ENCODE peak calls at places on chromosome 5, in ten cellular contexts. J, M, O, A, F, X, Z, Y, B and V are unnamed samples. For H3K36me3, the result is how much of the 10 kb centered on the place peaks cover.

GRCh38 chr5:178651046-178651810 is 24.4 kb upstream of the CLK4 start:
- DNase-seq in X (no peak), Z (no peak), M (no peak), O (no peak), B (no peak), F (no peak), J (peak), A (peak), Y (no peak), V (peak)

GRCh38 chr5:180313677-180314076 is 21.8 kb upstream of the MAPK9 start:
- DNase-seq in J (no peak), X (no peak), Z (no peak), O (no peak), Y (peak), F (peak), A (no peak), M (no peak), B (peak), V (peak)

GRCh38 chr5:108727154-108727638 is 20.5 kb upstream of the FER start:
- DNase-seq in Z (no peak), O (peak), J (peak), A (no peak), X (peak), Y (no peak), F (peak), B (no peak), M (no peak), V (peak)

GRCh38 chr5:169706070-169706469 is 69.0 kb downstream of the DOCK2 start:
- DNase-seq in B (no peak), M (no peak), Z (no peak), J (no peak), A (no peak), O (no peak), Y (no peak), X (no peak), F (no peak), V (no peak)

GRCh38 chr5:353599-354580 is 32.4 kb downstream of the AHRR start:
- DNase-seq in F (no peak), J (no peak), X (no peak), A (no peak), M (no peak), B (no peak), O (no peak), Y (no peak), Z (no peak), V (no peak)

GRCh38 chr5:17157916-17158529 is 59.4 kb upstream of the BASP1 start:
- DNase-seq in J (peak), F (no peak), Z (peak), B (no peak), Y (no peak), X (no peak), A (peak), O (no peak), M (no peak), V (peak)

GRCh38 chr5:25028994-25029393 is 384.2 kb upstream of the CDH10 start:
- DNase-seq in J (no peak), F (no peak), Z (no peak), O (peak), X (peak), B (no peak), A (peak), M (no peak), Y (peak), V (no peak)

GRCh38 chr5:6261668-6262067 is 116.7 kb downstream of the MED10 start:
- DNase-seq in J (no peak), M (no peak), Y (no peak), A (no peak), Z (no peak), F (no peak), B (no peak), X (no peak), O (no peak), V (peak)

GRCh38 chr5:54753034-54753433 is 232.4 kb downstream of the ESM1 start:
- DNase-seq in X (no peak), B (peak), J (peak), Z (peak), M (no peak), O (peak), A (peak), Y (no peak), F (no peak), V (peak)

GRCh38 chr5:143721960-143722359 is 90.0 kb upstream of the HMHB1 start:
- DNase-seq in B (no peak), M (no peak), O (no peak), Y (no peak), X (no peak), F (no peak), A (no peak), Z (no peak), J (no peak), V (no peak)

GRCh38 chr5:28430565-28431178 is 1392.3 kb upstream of the CDH9 start:
- DNase-seq in X (no peak), A (peak), B (no peak), Z (peak), Y (no peak), O (no peak), M (no peak), J (no peak), F (no peak), V (no peak)

GRCh38 chr5:159866093-159866492 is 50.2 kb upstream of the ADRA1B start:
- DNase-seq in X (no peak), B (no peak), A (no peak), F (no peak), Z (no peak), M (no peak), J (no peak), O (no peak), Y (no peak), V (no peak)

GRCh38 chr5:172911628-172911880 is 47.7 kb upstream of the RPL26L1 start:
- DNase-seq in Y (no peak), B (no peak), Z (no peak), J (no peak), A (no peak), F (no peak), X (no peak), M (no peak), O (no peak), V (no peak)

GRCh38 chr5:56958595-56958994 is 6.7 kb upstream of the MIER3 start:
- DNase-seq in J (no peak), M (no peak), B (no peak), F (no peak), Y (no peak), A (no peak), O (no peak), Z (no peak), X (no peak), V (no peak)

GRCh38 chr5:90305022-90305720 is 104.4 kb downstream of the CETN3 start:
- DNase-seq in X (no peak), B (no peak), Z (no peak), J (no peak), F (peak), O (no peak), Y (no peak), M (no peak), A (no peak), V (no peak)

GRCh38 chr5:115774684-115775083 is 41.8 kb downstream of the CDO1 start:
- DNase-seq in X (no peak), Y (peak), A (no peak), Z (no peak), J (no peak), M (no peak), O (peak), B (no peak), F (no peak), V (no peak)

GRCh38 chr5:148072207-148072606 is 8.4 kb downstream of the SPINK5 start:
- DNase-seq in J (no peak), X (no peak), B (no peak), M (no peak), Z (no peak), A (no peak), F (no peak), Y (no peak), O (no peak), V (peak)

GRCh38 chr5:83848928-83849327 is 128.3 kb upstream of the HAPLN1 start:
- DNase-seq in J (no peak), M (no peak), B (no peak), F (no peak), X (no peak), Y (no peak), O (no peak), A (no peak), Z (no peak), V (no peak)

GRCh38 chr5:124410539-124410938 is 335.9 kb downstream of the ZNF608 start:
- DNase-seq in M (no peak), X (no peak), Y (no peak), A (no peak), F (no peak), O (no peak), Z (no peak), J (no peak), B (peak), V (no peak)

GRCh38 chr5:130017173-130017572 is 112.9 kb downstream of the CHSY3 start:
- DNase-seq in B (no peak), A (no peak), Y (no peak), Z (no peak), O (no peak), J (no peak), X (no peak), M (no peak), F (no peak), V (no peak)

GRCh38 chr5:55387865-55388264 is 80.1 kb downstream of the MTREX start:
- DNase-seq in F (no peak), Z (no peak), M (no peak), B (no peak), X (no peak), A (no peak), J (no peak), Y (no peak), O (no peak), V (peak)

GRCh38 chr5:138903113-138903789 is 28.1 kb upstream of the LRRTM2 start:
- DNase-seq in A (peak), F (no peak), M (no peak), Z (no peak), O (no peak), X (no peak), B (no peak), J (peak), Y (no peak), V (peak)

GRCh38 chr5:180599981-180600553 is 8.8 kb upstream of the SCGB3A1 start:
- DNase-seq in B (no peak), Y (no peak), F (no peak), M (peak), A (no peak), Z (no peak), J (no peak), X (no peak), O (no peak), V (no peak)

GRCh38 chr5:50751064-50751657 is 84.7 kb downstream of the PARP8 start:
- DNase-seq in B (no peak), Y (no peak), J (peak), A (peak), M (no peak), X (peak), Z (peak), O (peak), F (peak), V (peak)

GRCh38 chr5:68260455-68260854 is 44.9 kb downstream of the PIK3R1 start:
- DNase-seq in M (no peak), F (no peak), J (no peak), Y (no peak), B (no peak), A (no peak), X (no peak), O (no peak), Z (no peak), V (no peak)

GRCh38 chr5:143129910-143130703 is 273.4 kb downstream of the NR3C1 start:
- DNase-seq in O (no peak), F (no peak), X (no peak), B (no peak), J (no peak), Z (no peak), Y (no peak), A (no peak), M (no peak), V (no peak)

GRCh38 chr5:151819830-151820229 is 48.1 kb downstream of the G3BP1 start:
- DNase-seq in M (no peak), Y (no peak), A (no peak), Z (no peak), O (no peak), J (no peak), F (no peak), X (peak), B (no peak), V (no peak)

GRCh38 chr5:176748073-176748966 is 62.0 kb upstream of the UNC5A start:
- DNase-seq in F (no peak), Z (no peak), O (no peak), J (no peak), X (no peak), M (no peak), Y (no peak), B (no peak), A (no peak), V (no peak)

GRCh38 chr5:53067641-53068040 is 41.9 kb downstream of the MOCS2 start:
- DNase-seq in J (peak), F (no peak), X (no peak), O (no peak), M (no peak), B (no peak), Y (no peak), Z (no peak), A (peak), V (peak)

GRCh38 chr5:135376961-135377621 is 21.9 kb downstream of the MACROH2A1 start:
- DNase-seq in O (no peak), Z (no peak), M (peak), A (no peak), F (no peak), X (no peak), J (no peak), Y (no peak), B (no peak), V (no peak)

DNA sequence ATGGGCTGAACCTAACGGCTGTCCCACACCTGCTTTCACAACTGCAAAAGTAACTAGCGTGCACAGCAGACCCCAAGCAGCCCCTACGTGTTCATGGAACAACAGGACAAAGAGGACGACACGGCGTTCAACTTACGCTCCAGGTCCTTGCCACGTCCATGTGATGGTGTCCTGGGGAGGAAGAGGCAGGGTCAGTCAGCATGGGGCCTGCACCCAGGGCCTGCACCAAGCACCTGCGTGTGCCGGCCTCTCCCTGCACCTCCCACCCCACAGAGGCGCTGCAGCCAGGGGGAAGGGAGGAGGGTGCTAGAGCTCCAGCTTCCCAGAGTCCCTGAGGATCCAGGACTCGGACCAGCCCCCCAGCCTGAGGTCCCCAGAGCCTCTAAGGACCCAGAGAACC is 35.6 kb upstream of the SLC6A3 start:
- DNase-seq in Y (no peak), B (no peak), Z (no peak), J (no peak), M (no peak), O (no peak), A (no peak), F (no peak), X (no peak), V (no peak)
- H3K36me3 ChIP-seq in Y (under half), B (under half), Z (under half), J (half or more), M (half or more), O (under half), A (under half), F (under half), X (under half), V (under half)

DNA sequence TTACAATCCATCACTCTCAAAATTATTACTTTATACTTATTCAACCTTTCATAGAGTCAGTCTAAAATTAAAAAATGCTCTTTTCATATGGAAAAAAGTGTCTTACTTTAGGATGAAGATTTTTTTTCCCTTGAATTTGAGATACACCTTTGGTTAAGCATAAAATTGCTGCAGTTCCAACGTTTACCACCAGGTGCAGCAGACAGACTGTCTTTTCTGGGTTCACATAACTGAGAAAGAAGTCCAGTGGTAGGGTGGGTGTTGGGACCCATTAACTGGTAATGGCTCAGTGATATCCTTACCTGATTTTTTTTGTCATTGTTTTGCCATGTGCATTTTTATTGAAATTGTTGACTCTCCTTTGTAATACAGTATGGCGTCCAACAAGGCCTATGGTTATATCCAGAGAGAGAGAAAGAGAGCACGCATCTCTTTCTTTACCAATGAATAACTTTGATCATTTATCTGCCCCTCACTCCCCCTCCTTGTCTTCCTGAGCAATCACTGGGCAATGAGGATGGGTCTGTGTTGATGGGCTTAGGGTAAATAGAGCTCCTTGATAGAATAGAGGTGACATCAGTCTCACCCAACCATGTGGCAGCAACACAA is 98.4 kb downstream of the FBXL7 start:
- DNase-seq in F (peak), X (peak), O (no peak), B (no peak), Y (no peak), M (no peak), J (no peak), A (no peak), Z (no peak), V (peak)
- TF ChIP-seq CTCF in F (peak), X (peak), O (peak), B (no peak), Y (peak), M (no peak), J (peak), A (peak), Z (peak), V (peak)

GRCh38 chr5:32392039-32392438 is 52.5 kb downstream of the ZFR start:
- DNase-seq in M (no peak), A (no peak), F (no peak), Z (no peak), O (no peak), Y (no peak), X (no peak), J (no peak), B (no peak), V (no peak)

GRCh38 chr5:32387176-32387575 is 57.4 kb downstream of the ZFR start:
- DNase-seq in F (no peak), M (no peak), A (no peak), Y (no peak), J (no peak), Z (no peak), B (no peak), X (no peak), O (no peak), V (no peak)

GRCh38 chr5:32387841-32388240 is 56.7 kb downstream of the ZFR start:
- DNase-seq in B (no peak), Z (no peak), M (no peak), J (no peak), X (no peak), A (no peak), O (no peak), Y (no peak), F (no peak), V (no peak)

GRCh38 chr5:32388429-32389111 is 56.0 kb downstream of the ZFR start:
- DNase-seq in J (peak), O (no peak), B (no peak), Z (no peak), A (peak), Y (no peak), M (no peak), X (no peak), F (no peak), V (peak)

GRCh38 chr5:32390819-32391591 is 53.5 kb downstream of the ZFR start:
- DNase-seq in M (no peak), Z (peak), J (peak), Y (no peak), X (no peak), A (peak), B (no peak), F (no peak), O (peak), V (peak)
- H3K36me3 ChIP-seq in M (half or more), Z (under half), J (under half), Y (half or more), X (half or more), A (under half), B (under half), F (half or more), O (under half), V (under half)

GRCh38 chr5:121024416-121025311 is 560.6 kb downstream of the PRR16 start:
- DNase-seq in F (no peak), X (no peak), Y (no peak), Z (no peak), B (no peak), J (no peak), O (no peak), M (no peak), A (peak), V (no peak)
- TF ChIP-seq CTCF in F (no peak), X (no peak), Y (no peak), Z (no peak), B (no peak), J (no peak), O (no peak), M (no peak), A (no peak), V (no peak)